ENCODE peak calls at places on chromosomes 1 and 21, in five cellular contexts. Q is endothelial cell of umbilical vein, D is transverse colon, W is K562, K is HCT116. E is an unnamed sample.

GRCh38 chr1:22801753-22802152 is 91.1 kb downstream of the EPHB2 start:
- DNase-seq in K (no peak), Q (no peak), D (no peak), W (no peak), E (no peak)

GRCh38 chr1:32192220-32192948 is 8.0 kb upstream of the CCDC28B start:
- DNase-seq in W (no peak), Q (no peak), K (no peak), D (no peak), E (no peak)

GRCh38 chr1:229448373-229448772 is 14.5 kb upstream of the ACTA1 start:
- DNase-seq in D (no peak), W (no peak), Q (no peak), K (no peak), E (no peak)

GRCh38 chr1:192756847-192757246 is 52.0 kb upstream of the RGS2 start:
- DNase-seq in Q (no peak), K (no peak), D (no peak), W (no peak), E (no peak)

GRCh38 chr1:213982814-213983588 is 4.8 kb upstream of the PROX1 start:
- DNase-seq in W (no peak), Q (peak; percentile 55), K (no peak), D (no peak), E (no peak)

GRCh38 chr1:115545791-115546733 is 95.7 kb upstream of the VANGL1 start:
- DNase-seq in Q (peak; percentile 56), K (peak; percentile 76), W (peak; percentile 20), D (peak; percentile 34), E (peak; percentile 72)

GRCh38 chr1:22827666-22828065 is 117.0 kb downstream of the EPHB2 start:
- DNase-seq in D (no peak), Q (no peak), W (no peak), K (no peak), E (no peak)

GRCh38 chr1:30329263-30329753 is 394.1 kb downstream of the MATN1 start:
- DNase-seq in D (no peak), Q (no peak), K (no peak), W (no peak), E (no peak)

GRCh38 chr1:208132287-208132882 is 111.8 kb downstream of the PLXNA2 start:
- DNase-seq in K (peak; percentile 56), Q (peak; percentile 64), W (peak; percentile 95), D (peak; percentile 94), E (peak; percentile 66)

GRCh38 chr1:60922304-60922703 is 160.1 kb upstream of the NFIA start:
- DNase-seq in K (no peak), D (peak; percentile 18), W (no peak), Q (no peak), E (no peak)

GRCh38 chr1:19869929-19870328 is 12.3 kb upstream of the OTUD3 start:
- DNase-seq in D (no peak), Q (no peak), K (no peak), W (peak; percentile 72), E (no peak)

GRCh38 chr1:156623946-156624813 is 5.0 kb downstream of the HAPLN2 start:
- DNase-seq in K (no peak), D (peak; percentile 47), Q (peak; percentile 34), W (peak; percentile 80), E (peak; percentile 52)

GRCh38 chr1:214510477-214510876 is 40.9 kb downstream of the PTPN14 start:
- DNase-seq in W (no peak), D (no peak), Q (no peak), K (no peak), E (no peak)

GRCh38 chr1:216032977-216033376 is 390.3 kb downstream of the USH2A start:
- DNase-seq in D (no peak), W (no peak), K (no peak), Q (no peak), E (no peak)

GRCh38 chr1:47637111-47637685 is 199.4 kb downstream of the FOXD2 start:
- DNase-seq in Q (no peak), D (no peak), K (no peak), W (no peak), E (no peak)

GRCh38 chr1:19251305-19252196 is at the start of the genes EMC1 and MRTO4:
- DNase-seq in K (peak; percentile 48), D (peak; percentile 88), Q (peak; percentile 89), W (peak; percentile 94), E (peak; percentile 66)

GRCh38 chr1:111990026-111990877 is 784 bp upstream of the KCND3 start:
- DNase-seq in Q (no peak), K (no peak), D (peak; percentile 28), W (no peak), E (no peak)

GRCh38 chr1:99139876-99140275 is 124.4 kb upstream of the PLPPR4 start:
- DNase-seq in K (no peak), Q (no peak), W (no peak), D (no peak), E (no peak)

GRCh38 chr1:43238991-43239469 is 30.8 kb upstream of the TMEM125 start:
- DNase-seq in W (no peak), Q (no peak), D (no peak), K (no peak), E (peak; percentile 13)

GRCh38 chr1:228851196-228851595 is 115.9 kb downstream of the RHOU start:
- DNase-seq in K (no peak), Q (no peak), W (no peak), D (no peak), E (peak; percentile 14)

GRCh38 chr21:41839387-41840000 is 39.6 kb downstream of the PRDM15 start:
- DNase-seq in K (no peak), Q (no peak), D (no peak), W (no peak), E (no peak)
- TF ChIP-seq POLR2AphosphoS5 in K (no peak), Q (no peak), D (no peak), W (no peak), E (no peak)

GRCh38 chr1:2826316-2826715 is 24.8 kb upstream of the TTC34 start:
- DNase-seq in K (no peak), D (no peak), W (no peak), Q (no peak), E (no peak)
- H3K36me3 ChIP-seq in K (no peaks in the 10 kb centered on the region), D (no peaks in the 10 kb centered on the region), W (no peaks in the 10 kb centered on the region), Q (no peaks in the 10 kb centered on the region), E (no peaks in the 10 kb centered on the region)

GRCh38 chr1:44786138-44786840 is 1.7 kb downstream of the BEST4 start:
- DNase-seq in K (peak; percentile 45), W (peak; percentile 80), D (peak; percentile 84), Q (peak; percentile 69), E (no peak)
- TF ChIP-seq POLR2AphosphoS5 in K (peak; percentile 52), W (no peak), D (peak; percentile 7), Q (peak; percentile 8), E (peak; percentile 40)

GRCh38 chr21:46252840-46253239 is 24.3 kb upstream of the LSS start:
- DNase-seq in W (no peak), D (no peak), K (no peak), Q (no peak), E (no peak)
- H3K36me3 ChIP-seq in W (peaks cover 96% of the 10 kb centered on the region), D (no peaks in the 10 kb centered on the region), K (peaks cover 69% of the 10 kb centered on the region), Q (peaks cover 21% of the 10 kb centered on the region), E (peaks cover 20% of the 10 kb centered on the region)